ENCODE peak calls at places on chromosomes 16 and 17, in four cellular contexts. One of them, this sample, is unnamed.

GRCh38 chr16:1828645-1829410 is 1.8 kb downstream of the FAHD1 start:
- DNase-seq in IMR-90: no peak
- DNase-seq in WERI-Rb-1: no peak
- DNase-seq in fibroblast of pulmonary artery: no peak
- DNase-seq in this sample: no peak

GRCh38 chr17:65463242-65463641 is 98.2 kb downstream of the AXIN2 start:
- DNase-seq in IMR-90: peak; percentile 7
- DNase-seq in WERI-Rb-1: no peak
- DNase-seq in fibroblast of pulmonary artery: peak; percentile 97
- DNase-seq in this sample: no peak

GRCh38 chr17:142876-143784 is 5.8 kb downstream of the SCGB1C2 start:
- DNase-seq in IMR-90: no peak
- DNase-seq in WERI-Rb-1: peak; percentile 4
- DNase-seq in fibroblast of pulmonary artery: no peak
- DNase-seq in this sample: peak; percentile 8

GRCh38 chr16:20740007-20740883 is 1.4 kb downstream of the THUMPD1 start:
- DNase-seq in IMR-90: no peak
- DNase-seq in WERI-Rb-1: no peak
- DNase-seq in fibroblast of pulmonary artery: peak; percentile 10
- DNase-seq in this sample: no peak

GRCh38 chr17:47376247-47376646 is 52.5 kb downstream of the EFCAB13 start:
- DNase-seq in IMR-90: no peak
- DNase-seq in WERI-Rb-1: no peak
- DNase-seq in fibroblast of pulmonary artery: no peak
- DNase-seq in this sample: no peak

GRCh38 chr16:55377840-55378239 is 53.8 kb downstream of the IRX6 start:
- DNase-seq in IMR-90: no peak
- DNase-seq in WERI-Rb-1: no peak
- DNase-seq in fibroblast of pulmonary artery: no peak
- DNase-seq in this sample: no peak

GRCh38 chr16:2008009-2008526 is 1.6 kb downstream of the ZNF598 start:
- DNase-seq in IMR-90: peak; percentile 34
- DNase-seq in WERI-Rb-1: no peak
- DNase-seq in fibroblast of pulmonary artery: peak; percentile 72
- DNase-seq in this sample: no peak

GRCh38 chr17:66775262-66775661 is 59.7 kb upstream of the CACNG5 start:
- DNase-seq in IMR-90: no peak
- DNase-seq in WERI-Rb-1: no peak
- DNase-seq in fibroblast of pulmonary artery: no peak
- DNase-seq in this sample: no peak

GRCh38 chr16:31664683-31665482 is 137.2 kb downstream of the AHSP start:
- DNase-seq in IMR-90: peak; percentile 16
- DNase-seq in WERI-Rb-1: no peak
- DNase-seq in fibroblast of pulmonary artery: peak; percentile 3
- DNase-seq in this sample: no peak

GRCh38 chr17:4948997-4949320 is 629 bp upstream of the PFN1 start:
- DNase-seq in IMR-90: peak; percentile 89
- DNase-seq in WERI-Rb-1: peak; percentile 86
- DNase-seq in fibroblast of pulmonary artery: peak; percentile 89
- DNase-seq in this sample: peak; percentile 78

GRCh38 chr16:23182206-23182674 is 305 bp upstream of the SCNN1G start:
- DNase-seq in IMR-90: peak; percentile 25
- DNase-seq in WERI-Rb-1: peak; percentile 91
- DNase-seq in fibroblast of pulmonary artery: peak; percentile 57
- DNase-seq in this sample: peak; percentile 90

GRCh38 chr16:1706386-1707192 is 594 bp downstream of the MAPK8IP3 start:
- DNase-seq in IMR-90: peak; percentile 36
- DNase-seq in WERI-Rb-1: no peak
- DNase-seq in fibroblast of pulmonary artery: peak; percentile 41
- DNase-seq in this sample: peak; percentile 56

GRCh38 chr17:46152423-46152822 is 40.8 kb downstream of the KANSL1 start:
- DNase-seq in IMR-90: no peak
- DNase-seq in WERI-Rb-1: no peak
- DNase-seq in fibroblast of pulmonary artery: no peak
- DNase-seq in this sample: no peak

GRCh38 chr17:73261952-73262675 is 434 bp upstream of the CPSF4L start:
- DNase-seq in IMR-90: no peak
- DNase-seq in WERI-Rb-1: no peak
- DNase-seq in fibroblast of pulmonary artery: no peak
- DNase-seq in this sample: no peak

GRCh38 chr16:4271176-4272113 is 1.4 kb downstream of the TFAP4 start:
- DNase-seq in IMR-90: peak; percentile 91
- DNase-seq in WERI-Rb-1: peak; percentile 95
- DNase-seq in fibroblast of pulmonary artery: peak; percentile 91
- DNase-seq in this sample: peak; percentile 94

GRCh38 chr16:28218109-28218508 is 6.3 kb upstream of the XPO6 start:
- DNase-seq in IMR-90: peak; percentile 52
- DNase-seq in WERI-Rb-1: peak; percentile 61
- DNase-seq in fibroblast of pulmonary artery: peak; percentile 73
- DNase-seq in this sample: no peak

GRCh38 chr17:28712037-28712704 is 483 bp upstream of the PROCA1 start:
- DNase-seq in IMR-90: no peak
- DNase-seq in WERI-Rb-1: no peak
- DNase-seq in fibroblast of pulmonary artery: no peak
- DNase-seq in this sample: peak; percentile 85

GRCh38 chr17:37506678-37507077 is 17.0 kb downstream of the DUSP14 start:
- DNase-seq in IMR-90: peak; percentile 47
- DNase-seq in WERI-Rb-1: peak; percentile 86
- DNase-seq in fibroblast of pulmonary artery: peak; percentile 43
- DNase-seq in this sample: peak; percentile 72

GRCh38 chr17:16467044-16467443 is 24.9 kb downstream of the LRRC75A start:
- DNase-seq in IMR-90: no peak
- DNase-seq in WERI-Rb-1: no peak
- DNase-seq in fibroblast of pulmonary artery: no peak
- DNase-seq in this sample: no peak

GRCh38 chr16:47851026-47851610 is 304.7 kb downstream of the ABCC12 start:
- DNase-seq in IMR-90: no peak
- DNase-seq in WERI-Rb-1: no peak
- DNase-seq in fibroblast of pulmonary artery: no peak
- DNase-seq in this sample: no peak

GRCh38 chr17:60391419-60392041 is 403 bp downstream of the USP32 start:
- DNase-seq in IMR-90: no peak
- DNase-seq in WERI-Rb-1: no peak
- DNase-seq in fibroblast of pulmonary artery: no peak
- DNase-seq in this sample: peak; percentile 82

GRCh38 chr17:5122586-5123342 is 6.9 kb downstream of the USP6 start:
- DNase-seq in IMR-90: no peak
- DNase-seq in WERI-Rb-1: peak; percentile 22
- DNase-seq in fibroblast of pulmonary artery: peak; percentile 4
- DNase-seq in this sample: peak; percentile 41

GRCh38 chr16:77905356-77905920 is 116.9 kb upstream of the CLEC3A start:
- DNase-seq in IMR-90: no peak
- DNase-seq in WERI-Rb-1: no peak
- DNase-seq in fibroblast of pulmonary artery: no peak
- DNase-seq in this sample: no peak

GRCh38 chr16:25097304-25097988 is 14.1 kb upstream of the LCMT1 start:
- DNase-seq in IMR-90: peak; percentile 76
- DNase-seq in WERI-Rb-1: no peak
- DNase-seq in fibroblast of pulmonary artery: no peak
- DNase-seq in this sample: no peak

GRCh38 chr16:31215287-31216115 is 1.4 kb downstream of the PYDC1 start:
- DNase-seq in IMR-90: peak; percentile 55
- DNase-seq in WERI-Rb-1: no peak
- DNase-seq in fibroblast of pulmonary artery: peak; percentile 56
- DNase-seq in this sample: peak; percentile 34

GRCh38 chr17:78197147-78197830 is 10.1 kb downstream of the AFMID start:
- DNase-seq in IMR-90: no peak
- DNase-seq in WERI-Rb-1: peak; percentile 46
- DNase-seq in fibroblast of pulmonary artery: no peak
- DNase-seq in this sample: no peak

GRCh38 chr17:28745777-28746473 is 2.1 kb downstream of the TRAF4 start:
- DNase-seq in IMR-90: no peak
- DNase-seq in WERI-Rb-1: no peak
- DNase-seq in fibroblast of pulmonary artery: no peak
- DNase-seq in this sample: no peak

GRCh38 chr17:65371702-65372101 is 189.7 kb downstream of the AXIN2 start:
- DNase-seq in IMR-90: no peak
- DNase-seq in WERI-Rb-1: no peak
- DNase-seq in fibroblast of pulmonary artery: no peak
- DNase-seq in this sample: no peak

GRCh38 chr16:72068930-72069329 is 5.9 kb downstream of the HPR start:
- DNase-seq in IMR-90: peak; percentile 4
- DNase-seq in WERI-Rb-1: no peak
- DNase-seq in fibroblast of pulmonary artery: no peak
- DNase-seq in this sample: no peak

GRCh38 chr17:66717680-66718079 is 117.2 kb upstream of the CACNG5 start:
- DNase-seq in IMR-90: peak; percentile 12
- DNase-seq in WERI-Rb-1: peak; percentile 38
- DNase-seq in fibroblast of pulmonary artery: no peak
- DNase-seq in this sample: peak; percentile 50

GRCh38 chr16:77711775-77712174 is 10.5 kb upstream of the NUDT7 start:
- DNase-seq in IMR-90: peak; percentile 4
- DNase-seq in WERI-Rb-1: no peak
- DNase-seq in fibroblast of pulmonary artery: no peak
- DNase-seq in this sample: no peak

GRCh38 chr17:41972571-41973411 is 6.2 kb downstream of the CNP start:
- DNase-seq in IMR-90: no peak
- DNase-seq in WERI-Rb-1: no peak
- DNase-seq in fibroblast of pulmonary artery: no peak
- DNase-seq in this sample: no peak

GRCh38 chr16:53754938-53755910 is 51.3 kb downstream of the FTO start:
- DNase-seq in IMR-90: peak; percentile 60
- DNase-seq in WERI-Rb-1: no peak
- DNase-seq in fibroblast of pulmonary artery: peak; percentile 71
- DNase-seq in this sample: no peak

GRCh38 chr16:31382485-31383161 is 10.5 kb upstream of the ITGAD start:
- DNase-seq in IMR-90: peak; percentile 40
- DNase-seq in WERI-Rb-1: peak; percentile 58
- DNase-seq in fibroblast of pulmonary artery: peak; percentile 66
- DNase-seq in this sample: peak; percentile 77

DNA sequence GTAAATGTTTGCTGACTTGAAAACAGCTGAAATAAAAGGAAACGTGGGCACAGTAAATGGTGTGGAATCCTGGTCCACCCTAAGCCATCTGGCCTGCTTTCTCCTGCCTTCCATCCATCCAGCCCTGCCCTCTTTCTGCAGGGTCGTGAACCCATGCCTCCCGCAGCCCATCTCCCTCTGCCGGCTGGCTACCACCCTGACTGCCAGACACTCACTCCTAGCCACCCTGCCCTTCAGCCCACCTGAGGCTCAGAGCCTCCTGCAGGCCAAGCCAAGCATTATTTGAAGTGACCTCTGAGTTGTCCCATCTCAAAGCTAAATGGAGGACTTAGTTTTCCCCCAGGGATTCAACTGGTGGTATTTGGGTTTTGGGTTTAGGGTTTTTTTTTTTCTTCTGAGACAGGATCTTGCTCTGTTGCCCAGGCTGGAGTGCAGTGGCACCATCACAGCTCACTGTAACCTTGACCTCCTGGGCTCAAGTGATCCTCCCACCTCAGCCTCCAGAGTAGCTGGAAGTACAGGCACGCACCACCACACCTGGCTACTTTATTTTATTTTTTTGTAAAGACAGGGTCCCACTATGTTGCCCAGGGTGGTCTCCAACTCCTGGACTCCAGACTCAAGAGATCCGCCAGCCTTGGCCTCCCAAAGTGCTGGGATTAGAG is 8.4 kb downstream of the ZDHHC1 start:
- DNase-seq in IMR-90: no peak
- DNase-seq in WERI-Rb-1: no peak
- DNase-seq in fibroblast of pulmonary artery: no peak
- DNase-seq in this sample: no peak
- TF ChIP-seq CTCF in IMR-90: peak; percentile 2
- TF ChIP-seq CTCF in WERI-Rb-1: peak; percentile 15
- TF ChIP-seq CTCF in fibroblast of pulmonary artery: no peak
- TF ChIP-seq CTCF in this sample: no peak

GRCh38 chr16:85689285-85689949 is 663 bp upstream of the GINS2 start:
- DNase-seq in IMR-90: no peak
- DNase-seq in WERI-Rb-1: no peak
- DNase-seq in fibroblast of pulmonary artery: no peak
- DNase-seq in this sample: no peak
- TF ChIP-seq CTCF in IMR-90: no peak
- TF ChIP-seq CTCF in WERI-Rb-1: no peak
- TF ChIP-seq CTCF in fibroblast of pulmonary artery: no peak
- TF ChIP-seq CTCF in this sample: no peak

GRCh38 chr17:10843806-10844205 is 5.9 kb upstream of the PIRT start:
- DNase-seq in IMR-90: no peak
- DNase-seq in WERI-Rb-1: no peak
- DNase-seq in fibroblast of pulmonary artery: peak; percentile 12
- DNase-seq in this sample: no peak

GRCh38 chr17:10844667-10845387 is 6.9 kb upstream of the PIRT start:
- DNase-seq in IMR-90: peak; percentile 53
- DNase-seq in WERI-Rb-1: peak; percentile 78
- DNase-seq in fibroblast of pulmonary artery: peak; percentile 68
- DNase-seq in this sample: peak; percentile 77

GRCh38 chr17:10842658-10843057 is 4.8 kb upstream of the PIRT start:
- DNase-seq in IMR-90: no peak
- DNase-seq in WERI-Rb-1: no peak
- DNase-seq in fibroblast of pulmonary artery: no peak
- DNase-seq in this sample: no peak

GRCh38 chr17:10845388-10845751 is 7.5 kb upstream of the PIRT start:
- DNase-seq in IMR-90: no peak
- DNase-seq in WERI-Rb-1: no peak
- DNase-seq in fibroblast of pulmonary artery: no peak
- DNase-seq in this sample: no peak
- TF ChIP-seq CTCF in IMR-90: no peak
- TF ChIP-seq CTCF in WERI-Rb-1: no peak
- TF ChIP-seq CTCF in fibroblast of pulmonary artery: no peak
- TF ChIP-seq CTCF in this sample: peak; percentile 40

DNA sequence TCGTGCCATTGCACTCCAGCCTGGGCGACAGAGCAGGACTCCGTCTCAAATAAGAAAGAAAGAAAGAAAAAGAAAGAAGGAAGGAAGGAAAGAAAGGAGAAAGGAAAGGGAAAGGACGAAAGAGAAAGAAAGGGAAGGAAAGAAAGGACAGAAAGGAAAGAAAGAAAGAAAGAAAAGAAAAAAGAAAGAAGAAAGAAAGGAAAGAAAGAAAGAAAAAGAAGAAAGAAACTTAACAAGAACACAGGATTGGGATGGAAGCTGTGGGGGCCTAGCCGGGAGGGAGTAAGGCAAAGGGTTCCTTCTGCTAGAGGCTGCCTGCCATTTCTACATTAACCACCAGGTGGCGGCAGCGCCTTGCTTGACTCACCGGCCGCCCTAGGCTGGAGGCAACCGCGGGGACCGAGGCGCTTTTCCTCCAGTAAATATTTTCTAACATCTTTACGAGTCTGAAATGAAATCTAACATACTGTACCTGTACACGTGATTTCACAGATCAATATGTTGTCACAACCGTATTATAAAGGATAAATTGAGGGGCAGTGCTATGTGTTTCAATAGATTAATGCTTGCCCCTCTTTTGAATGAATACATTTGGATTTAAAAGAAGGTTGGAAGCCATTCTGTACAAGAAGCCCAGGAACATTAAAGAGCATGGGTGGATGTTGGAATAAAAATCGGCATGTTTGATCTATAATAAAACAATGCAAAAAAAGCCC is 6.1 kb downstream of the GJD3 start:
- DNase-seq in IMR-90: peak; percentile 80
- DNase-seq in WERI-Rb-1: peak; percentile 94
- DNase-seq in fibroblast of pulmonary artery: peak; percentile 90
- DNase-seq in this sample: peak; percentile 94
- TF ChIP-seq CTCF in IMR-90: peak; percentile 98
- TF ChIP-seq CTCF in WERI-Rb-1: peak; percentile 98
- TF ChIP-seq CTCF in fibroblast of pulmonary artery: peak; percentile 90
- TF ChIP-seq CTCF in this sample: peak; percentile 98